ENCODE peak calls at places on chromosomes 7 and 10, in seven cellular contexts. A, Z, B, F, W, I and C are unnamed samples.

GRCh38 chr10:29948971-29949370 is 110.4 kb downstream of the JCAD start:
- DNase-seq in F (no peak), Z (no peak), W (no peak), A (no peak), B (no peak), I (no peak), C (no peak)

GRCh38 chr10:100803481-100803880 is 58.1 kb downstream of the PAX2 start:
- DNase-seq in F (no peak), A (no peak), B (no peak), I (no peak), Z (no peak), W (no peak), C (no peak)

GRCh38 chr7:39091774-39092173 is 114.1 kb downstream of the POU6F2 start:
- DNase-seq in Z (no peak), A (no peak), F (no peak), W (no peak), I (no peak), B (no peak), C (no peak)

GRCh38 chr7:2006921-2007381 is 225.8 kb downstream of the MAD1L1 start:
- DNase-seq in B (peak; percentile 15), I (no peak), W (peak; percentile 43), F (no peak), A (peak; percentile 59), Z (peak; percentile 4), C (no peak)

GRCh38 chr10:125060851-125061556 is 99.4 kb downstream of the CTBP2 start:
- DNase-seq in B (peak; percentile 90), F (peak; percentile 85), I (peak; percentile 36), W (peak; percentile 91), Z (peak; percentile 87), A (peak; percentile 94), C (peak; percentile 78)

GRCh38 chr7:38179719-38180333 is 1.8 kb downstream of the STARD3NL start:
- DNase-seq in A (no peak), W (no peak), F (no peak), Z (no peak), I (no peak), B (no peak), C (no peak)

GRCh38 chr7:47537716-47538640 is 43.9 kb downstream of the TNS3 start:
- DNase-seq in Z (no peak), A (peak; percentile 70), W (no peak), I (no peak), F (peak; percentile 9), B (no peak), C (no peak)

GRCh38 chr7:99268361-99268908 is 4.2 kb upstream of the MYH16 start:
- DNase-seq in I (no peak), B (no peak), F (no peak), W (no peak), A (no peak), Z (no peak), C (no peak)

GRCh38 chr10:113108180-113108835 is 158.3 kb downstream of the TCF7L2 start:
- DNase-seq in I (no peak), Z (no peak), B (no peak), W (peak; percentile 60), A (no peak), F (no peak), C (peak; percentile 45)

GRCh38 chr7:45712057-45712689 is 138.0 kb downstream of the ADCY1 start:
- DNase-seq in I (no peak), W (no peak), A (peak; percentile 65), Z (no peak), F (no peak), B (no peak), C (no peak)

GRCh38 chr10:11150255-11150731 is 132.6 kb downstream of the CELF2 start:
- DNase-seq in A (no peak), F (no peak), Z (no peak), B (no peak), I (no peak), W (no peak), C (no peak)

GRCh38 chr7:18648849-18649758 is 153.6 kb downstream of the HDAC9 start:
- DNase-seq in W (no peak), F (no peak), A (no peak), Z (no peak), I (no peak), B (no peak), C (no peak)

GRCh38 chr7:29815181-29816105 is 9.1 kb downstream of the WIPF3 start:
- DNase-seq in I (no peak), B (no peak), F (no peak), W (no peak), A (no peak), Z (no peak), C (no peak)

GRCh38 chr7:134741901-134742635 is 37.4 kb upstream of the CALD1 start:
- DNase-seq in I (no peak), A (no peak), W (no peak), F (no peak), Z (peak; percentile 52), B (peak; percentile 35), C (no peak)

GRCh38 chr7:137840183-137840779 is 6.5 kb downstream of the DGKI start:
- DNase-seq in F (no peak), W (no peak), Z (no peak), A (no peak), I (no peak), B (no peak), C (no peak)

GRCh38 chr7:46286346-46286745 is 365.3 kb upstream of the IGFBP3 start:
- DNase-seq in A (no peak), I (no peak), Z (no peak), F (no peak), W (no peak), B (no peak), C (no peak)

GRCh38 chr10:123241391-123242141 is 87.4 kb downstream of the BUB3 start:
- DNase-seq in I (peak; percentile 57), F (no peak), A (no peak), B (no peak), Z (no peak), W (no peak), C (no peak)

GRCh38 chr10:78570633-78571032 is 498.1 kb upstream of the ZMIZ1 start:
- DNase-seq in B (no peak), A (peak; percentile 52), F (no peak), W (peak; percentile 52), Z (no peak), I (no peak), C (no peak)

GRCh38 chr10:35335718-35336083 is 608 bp upstream of the CCNY start:
- DNase-seq in A (no peak), I (no peak), B (no peak), F (no peak), W (peak; percentile 48), Z (no peak), C (no peak)

GRCh38 chr7:30674420-30674819 is 7.8 kb downstream of the CRHR2 start:
- DNase-seq in W (no peak), Z (no peak), I (no peak), B (no peak), F (no peak), A (no peak), C (no peak)

GRCh38 chr10:105288613-105289012 is 647.5 kb downstream of the SORCS3 start:
- DNase-seq in W (no peak), B (no peak), A (no peak), Z (no peak), I (no peak), F (no peak), C (no peak)

GRCh38 chr10:28810062-28810870 is 132.9 kb downstream of the BAMBI start:
- DNase-seq in F (no peak), Z (no peak), I (no peak), B (no peak), W (no peak), A (peak; percentile 33), C (no peak)

GRCh38 chr10:24950439-24950838 is 2.0 kb downstream of the PRTFDC1 start:
- DNase-seq in F (no peak), A (no peak), B (no peak), Z (no peak), W (no peak), I (no peak), C (no peak)
- H3K27ac ChIP-seq in F (peak overlapping the region; percentile 89), A (no peak overlapping the region), B (no peak overlapping the region), Z (no peak overlapping the region), W (no peak overlapping the region), I (no peak overlapping the region), C (peak overlapping the region; percentile 98)

GRCh38 chr10:99656199-99657064 is 2.9 kb upstream of the ENTPD7 start:
- DNase-seq in A (no peak), W (no peak), Z (no peak), B (no peak), I (no peak), F (no peak), C (no peak)
- H3K27ac ChIP-seq in A (no peak overlapping the region), W (no peak overlapping the region), Z (no peak overlapping the region), B (no peak overlapping the region), I (no peak overlapping the region), F (no peak overlapping the region), C (no peak overlapping the region)

DNA sequence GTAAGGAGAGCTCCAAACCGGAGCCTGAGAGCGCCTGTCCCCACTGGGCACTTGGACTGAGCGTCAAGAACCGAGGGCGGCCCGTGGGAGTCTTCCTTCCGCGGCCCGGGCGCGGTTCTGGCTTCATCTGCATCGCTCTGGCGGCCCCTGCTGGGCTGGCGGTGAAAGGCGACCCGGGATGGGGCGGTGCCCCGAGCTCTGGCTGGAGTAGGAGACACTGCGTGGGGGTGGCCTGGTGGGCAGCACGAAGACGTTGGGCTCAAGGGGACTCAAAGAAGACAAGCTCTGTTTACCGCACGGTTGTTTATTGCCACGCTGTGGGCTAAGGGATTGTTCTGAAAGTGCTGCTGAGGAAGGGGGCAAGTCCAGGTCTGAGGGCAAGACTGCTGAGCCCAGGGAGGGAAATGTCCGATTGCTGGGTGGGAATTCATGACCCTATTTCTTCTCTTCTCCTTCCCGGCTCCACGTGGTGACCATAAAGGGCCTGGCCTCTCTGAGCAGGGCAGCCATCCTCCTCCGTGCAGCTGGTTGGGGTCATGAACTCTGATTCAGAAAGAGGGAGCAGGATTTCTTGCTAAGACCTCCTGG is 29.8 kb downstream of the PLAU start:
- DNase-seq in W (peak; percentile 92), F (peak; percentile 91), B (peak; percentile 83), A (peak; percentile 88), Z (peak; percentile 89), I (peak; percentile 83), C (peak; percentile 57)
- H3K27ac ChIP-seq in W (peak overlapping the region; percentile 58), F (peak overlapping the region; percentile 84), B (peak overlapping the region; percentile 28), A (peak overlapping the region; percentile 76), Z (peak overlapping the region; percentile 81), I (peak overlapping the region; percentile 14), C (no peak overlapping the region)

GRCh38 chr7:55158541-55158940 is 139.7 kb downstream of the EGFR start:
- DNase-seq in A (no peak), F (no peak), B (no peak), W (no peak), I (no peak), Z (no peak), C (no peak)
- H3K27ac ChIP-seq in A (no peak overlapping the region), F (no peak overlapping the region), B (no peak overlapping the region), W (no peak overlapping the region), I (no peak overlapping the region), Z (no peak overlapping the region), C (no peak overlapping the region)

GRCh38 chr7:78473902-78474301 is 675.3 kb downstream of the PHTF2 start:
- DNase-seq in W (no peak), F (no peak), B (no peak), A (no peak), I (no peak), Z (no peak), C (no peak)
- H3K27ac ChIP-seq in W (no peak overlapping the region), F (no peak overlapping the region), B (no peak overlapping the region), A (no peak overlapping the region), I (no peak overlapping the region), Z (no peak overlapping the region), C (no peak overlapping the region)